ENCODE peak calls at places on chromosomes 2 and 18, in nine cellular contexts. C is heart left ventricle, Y is SJSA1, A is GM23248, S is WERI-Rb-1, F is heart right ventricle, G is tibial artery, Z is right cardiac atrium, Q is PC-9. X is an unnamed sample.

GRCh38 chr2:178512491-178512890 is 32.2 kb downstream of the PLEKHA3 start:
- DNase-seq in C (no peak), Y (no peak), A (peak), S (no peak), F (no peak), G (no peak), Z (no peak), Q (no peak), X (no peak)

GRCh38 chr2:70708376-70709199 is 59.4 kb downstream of the ADD2 start:
- DNase-seq in C (no peak), Y (no peak), A (peak), S (no peak), F (no peak), G (no peak), Z (no peak), Q (no peak), X (peak)

GRCh38 chr18:2515908-2516625 is 55.2 kb downstream of the METTL4 start:
- DNase-seq in C (no peak), Y (peak), A (peak), S (no peak), F (no peak), G (no peak), Z (no peak), Q (peak), X (no peak)

GRCh38 chr2:143458258-143458954 is 329.2 kb downstream of the ARHGAP15 start:
- DNase-seq in C (no peak), Y (no peak), A (peak), S (no peak), F (no peak), G (no peak), Z (no peak), Q (no peak), X (no peak)

GRCh38 chr2:24472416-24472815 is 18.6 kb upstream of the NCOA1 start:
- DNase-seq in C (no peak), Y (no peak), A (no peak), S (no peak), F (no peak), G (no peak), Z (no peak), Q (no peak), X (no peak)

GRCh38 chr18:10065296-10065695 is 151.5 kb downstream of the VAPA start:
- DNase-seq in C (no peak), Y (no peak), A (no peak), S (no peak), F (no peak), G (no peak), Z (no peak), Q (no peak), X (no peak)

GRCh38 chr2:122980672-122981071 is 1044.4 kb upstream of the CNTNAP5 start:
- DNase-seq in C (peak), Y (no peak), A (no peak), S (no peak), F (peak), G (no peak), Z (no peak), Q (peak), X (no peak)

GRCh38 chr18:572499-573289 is 7.5 kb upstream of the CETN1 start:
- DNase-seq in C (no peak), Y (no peak), A (no peak), S (no peak), F (no peak), G (no peak), Z (no peak), Q (no peak), X (no peak)

GRCh38 chr2:211867845-211868361 is 670.7 kb downstream of the ERBB4 start:
- DNase-seq in C (no peak), Y (no peak), A (peak), S (no peak), F (no peak), G (no peak), Z (no peak), Q (peak), X (no peak)

GRCh38 chr2:220162320-220162719 is 534.9 kb downstream of the SLC4A3 start:
- DNase-seq in C (no peak), Y (no peak), A (peak), S (no peak), F (no peak), G (no peak), Z (no peak), Q (no peak), X (no peak)

GRCh38 chr2:80102026-80102425 is 202.5 kb downstream of the LRRTM1 start:
- DNase-seq in C (no peak), Y (peak), A (peak), S (no peak), F (no peak), G (no peak), Z (no peak), Q (no peak), X (no peak)

GRCh38 chr18:55420977-55421611 is 166.9 kb downstream of the TCF4 start:
- DNase-seq in C (no peak), Y (peak), A (peak), S (no peak), F (no peak), G (no peak), Z (no peak), Q (no peak), X (no peak)
- H3K27ac ChIP-seq in C (peak), Y (peak), A (peak), S (no peak), F (peak), G (peak), Z (no peak), Q (no peak), X (no peak)

DNA sequence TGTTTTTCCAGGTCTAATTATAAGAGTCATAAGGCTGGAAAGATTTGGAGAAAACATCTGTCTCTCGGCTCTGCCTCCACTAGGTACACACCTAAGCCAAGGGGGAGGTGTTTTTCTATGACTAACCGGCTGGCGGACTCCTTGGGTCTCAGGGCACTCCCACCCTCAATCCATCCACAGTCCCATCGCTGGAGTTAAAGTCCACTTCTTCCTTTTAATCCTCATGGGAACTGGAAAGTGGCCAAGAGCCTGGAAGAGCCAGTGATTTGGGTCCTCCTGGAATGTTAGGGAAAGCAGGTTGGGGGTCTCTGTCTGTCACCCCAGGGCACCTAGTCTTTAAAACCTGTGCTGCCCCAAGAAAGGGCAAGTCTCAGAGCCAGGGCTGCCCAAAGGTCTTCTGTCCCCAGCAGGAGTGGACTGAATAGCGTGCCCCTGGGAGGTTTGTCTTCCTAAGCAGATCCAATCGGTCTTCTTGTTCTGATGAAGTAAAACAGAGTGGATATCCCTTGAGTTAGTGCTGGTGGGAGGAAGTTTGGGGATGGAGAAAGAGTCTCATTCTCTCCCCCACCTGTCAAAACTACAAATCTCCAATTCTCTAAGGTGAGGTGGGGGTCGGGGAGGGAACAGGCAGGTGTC is 66.4 kb downstream of the MCFD2 start:
- DNase-seq in C (no peak), Y (no peak), A (peak), S (no peak), F (no peak), G (no peak), Z (no peak), Q (no peak), X (no peak)
- H3K27ac ChIP-seq in C (peak), Y (no peak), A (peak), S (no peak), F (peak), G (peak), Z (peak), Q (no peak), X (no peak)

DNA sequence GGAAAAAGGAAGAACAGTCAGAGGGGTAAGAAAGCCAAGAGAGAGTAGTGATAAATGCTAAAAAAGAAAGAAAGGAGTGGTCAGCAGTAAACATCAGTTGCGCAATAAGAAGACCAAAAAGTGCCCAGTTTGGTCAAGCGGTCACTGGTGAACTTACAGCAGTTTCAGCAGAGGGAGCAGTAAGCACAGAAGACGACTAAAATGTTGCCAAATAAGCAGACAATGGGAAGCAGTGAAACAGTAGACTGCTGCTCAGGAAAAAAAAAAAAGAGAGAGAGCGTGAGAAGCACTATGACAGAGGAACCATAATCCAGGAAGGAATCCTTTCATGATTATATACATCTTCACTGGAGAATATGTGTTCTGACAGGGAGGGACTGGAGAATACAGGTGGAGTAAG is 45.8 kb downstream of the DNAJC10 start:
- DNase-seq in C (no peak), Y (no peak), A (peak), S (no peak), F (no peak), G (peak), Z (no peak), Q (no peak), X (no peak)
- H3K27ac ChIP-seq in C (no peak), Y (no peak), A (no peak), S (no peak), F (no peak), G (peak), Z (peak), Q (no peak), X (no peak)

GRCh38 chr18:67586101-67586500 is 69.6 kb upstream of the DSEL start:
- DNase-seq in C (no peak), Y (no peak), A (no peak), S (no peak), F (no peak), G (no peak), Z (no peak), Q (no peak), X (peak)
- H3K27ac ChIP-seq in C (no peak), Y (no peak), A (no peak), S (no peak), F (no peak), G (no peak), Z (no peak), Q (no peak), X (no peak)

DNA sequence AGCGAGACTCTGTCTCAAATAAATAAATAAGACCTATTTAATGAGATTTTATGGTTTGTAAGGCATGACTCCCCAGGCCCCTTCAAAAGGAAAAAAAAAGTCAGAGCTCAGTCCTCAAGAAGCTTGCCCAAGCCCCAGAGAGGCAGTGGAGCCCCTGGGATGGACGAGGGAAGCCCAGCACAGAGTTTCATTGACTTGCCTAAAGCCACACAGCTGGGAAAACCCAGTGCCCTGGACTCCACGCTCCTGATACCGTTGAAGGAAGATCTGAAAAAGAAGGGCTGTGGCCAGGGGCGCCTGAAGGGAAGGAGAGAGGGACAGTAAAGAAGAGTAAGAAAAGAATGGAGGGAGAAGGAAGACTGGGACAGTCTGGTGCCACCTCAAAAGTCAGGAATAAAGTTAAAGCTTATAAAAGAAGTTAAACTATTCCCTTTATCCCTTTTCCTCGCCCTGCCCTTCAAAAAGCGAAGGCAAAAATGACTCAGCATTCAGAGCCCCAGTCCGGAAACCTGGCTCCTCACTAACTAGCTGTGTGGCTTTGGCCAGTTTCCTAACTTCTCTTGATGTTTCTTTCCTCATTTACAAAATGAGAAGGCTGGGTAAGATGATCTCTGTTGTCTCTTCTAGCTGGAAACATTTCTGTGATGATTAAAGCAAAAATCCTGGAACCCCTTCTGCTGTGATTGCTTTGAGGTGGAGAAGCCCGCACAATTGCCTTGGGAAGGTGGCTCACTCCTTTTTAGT is 46.7 kb downstream of the LYPD1 start:
- DNase-seq in C (no peak), Y (peak), A (peak), S (no peak), F (no peak), G (peak), Z (no peak), Q (no peak), X (no peak)
- H3K27ac ChIP-seq in C (no peak), Y (peak), A (peak), S (no peak), F (no peak), G (no peak), Z (no peak), Q (no peak), X (no peak)

GRCh38 chr2:200379481-200380120 is 73.1 kb downstream of the SPATS2L start:
- DNase-seq in C (no peak), Y (no peak), A (no peak), S (no peak), F (no peak), G (no peak), Z (no peak), Q (no peak), X (no peak)

GRCh38 chr2:200378652-200379290 is 72.3 kb downstream of the SPATS2L start:
- DNase-seq in C (no peak), Y (peak), A (peak), S (no peak), F (no peak), G (no peak), Z (no peak), Q (no peak), X (no peak)

GRCh38 chr2:200380833-200381542 is 74.5 kb downstream of the SPATS2L start:
- DNase-seq in C (no peak), Y (peak), A (peak), S (no peak), F (no peak), G (no peak), Z (no peak), Q (peak), X (no peak)

GRCh38 chr2:200377774-200378336 is 71.4 kb downstream of the SPATS2L start:
- DNase-seq in C (no peak), Y (no peak), A (no peak), S (no peak), F (no peak), G (no peak), Z (no peak), Q (peak), X (no peak)

GRCh38 chr2:200380139-200380561 is 73.7 kb downstream of the SPATS2L start:
- DNase-seq in C (no peak), Y (no peak), A (no peak), S (no peak), F (no peak), G (no peak), Z (no peak), Q (no peak), X (no peak)
- H3K27ac ChIP-seq in C (no peak), Y (peak), A (peak), S (no peak), F (no peak), G (peak), Z (no peak), Q (peak), X (no peak)